ENCODE peak calls at places on chromosomes 1 and 21, in ten cellular contexts. V, W, L, T, A, X, Z, N, D and G are unnamed samples.

GRCh38 chr1:239432255-239432654 is 45.9 kb downstream of the CHRM3 start:
- DNase-seq in V (no peak), Z (no peak), W (no peak), L (no peak), D (no peak), X (no peak), T (no peak), A (no peak), N (no peak), G (no peak)

GRCh38 chr1:230303822-230304221 is 122.3 kb downstream of the PGBD5 start:
- DNase-seq in T (no peak), X (peak; percentile 32), V (no peak), D (no peak), Z (no peak), A (no peak), N (no peak), W (no peak), L (no peak), G (no peak)

GRCh38 chr1:99855914-99856450 is 5.8 kb downstream of the AGL start:
- DNase-seq in Z (no peak), N (no peak), T (no peak), L (no peak), D (no peak), W (no peak), A (no peak), X (no peak), V (no peak), G (no peak)

GRCh38 chr1:51324271-51325010 is 5.9 kb downstream of the TTC39A start:
- DNase-seq in T (no peak), D (no peak), N (no peak), X (no peak), W (no peak), V (no peak), L (no peak), Z (no peak), A (no peak), G (no peak)

GRCh38 chr1:50637460-50637859 is 214.2 kb upstream of the DMRTA2 start:
- DNase-seq in V (no peak), Z (no peak), A (no peak), X (peak; percentile 42), T (no peak), D (no peak), L (no peak), N (no peak), W (no peak), G (no peak)

GRCh38 chr1:162724583-162725120 is 65.8 kb upstream of the HSD17B7 start:
- DNase-seq in T (no peak), V (no peak), D (no peak), N (no peak), X (no peak), W (no peak), L (no peak), A (no peak), Z (no peak), G (no peak)

GRCh38 chr1:219416598-219417238 is 196.2 kb downstream of the ZC3H11B start:
- DNase-seq in T (peak; percentile 72), A (no peak), D (peak; percentile 64), W (peak; percentile 19), L (peak; percentile 37), Z (no peak), V (peak; percentile 83), X (peak; percentile 68), N (no peak), G (peak; percentile 62)

GRCh38 chr1:151837197-151837596 is 2.4 kb downstream of the C2CD4D start:
- DNase-seq in N (no peak), L (no peak), W (no peak), D (no peak), X (no peak), A (no peak), V (no peak), Z (no peak), T (no peak), G (no peak)

GRCh38 chr1:33256335-33256700 is at the start of gene ZNF362:
- DNase-seq in L (peak; percentile 89), Z (no peak), T (peak; percentile 62), W (peak; percentile 59), A (no peak), D (peak; percentile 82), V (peak; percentile 72), X (peak; percentile 71), N (peak; percentile 20), G (peak; percentile 54)

GRCh38 chr1:145706282-145706681 is 886 bp downstream of the PDZK1 start:
- DNase-seq in L (no peak), W (no peak), N (no peak), X (peak; percentile 99), V (no peak), D (no peak), T (no peak), A (no peak), Z (no peak), G (no peak)

GRCh38 chr1:224510880-224511645 is 76.5 kb upstream of the WDR26 start:
- DNase-seq in Z (no peak), N (no peak), W (no peak), A (no peak), L (no peak), D (no peak), V (no peak), X (peak; percentile 28), T (no peak), G (no peak)

GRCh38 chr1:191734321-191734720 is 423.9 kb upstream of the RGS18 start:
- DNase-seq in N (no peak), V (no peak), L (no peak), A (no peak), X (no peak), D (no peak), T (no peak), W (no peak), Z (no peak), G (no peak)

GRCh38 chr1:55007626-55008025 is 8.9 kb downstream of the BSND start:
- DNase-seq in X (peak; percentile 85), V (no peak), A (no peak), W (no peak), N (peak; percentile 13), L (no peak), Z (peak; percentile 56), T (no peak), D (no peak), G (no peak)

GRCh38 chr1:52920791-52921291 is 699 bp downstream of the ECHDC2 start:
- DNase-seq in D (no peak), T (no peak), L (no peak), N (no peak), Z (no peak), W (no peak), X (peak; percentile 18), A (no peak), V (no peak), G (no peak)

GRCh38 chr1:220198186-220199005 is 73.9 kb downstream of the RAB3GAP2 start:
- DNase-seq in L (no peak), N (no peak), A (no peak), V (no peak), D (no peak), Z (no peak), T (no peak), X (no peak), W (no peak), G (no peak)

GRCh38 chr21:25496825-25497482 is 110.3 kb downstream of the MRPL39 start:
- DNase-seq in D (no peak), Z (peak; percentile 14), A (no peak), N (peak; percentile 27), X (peak; percentile 2), V (no peak), T (no peak), L (no peak), W (no peak), G (no peak)

DNA sequence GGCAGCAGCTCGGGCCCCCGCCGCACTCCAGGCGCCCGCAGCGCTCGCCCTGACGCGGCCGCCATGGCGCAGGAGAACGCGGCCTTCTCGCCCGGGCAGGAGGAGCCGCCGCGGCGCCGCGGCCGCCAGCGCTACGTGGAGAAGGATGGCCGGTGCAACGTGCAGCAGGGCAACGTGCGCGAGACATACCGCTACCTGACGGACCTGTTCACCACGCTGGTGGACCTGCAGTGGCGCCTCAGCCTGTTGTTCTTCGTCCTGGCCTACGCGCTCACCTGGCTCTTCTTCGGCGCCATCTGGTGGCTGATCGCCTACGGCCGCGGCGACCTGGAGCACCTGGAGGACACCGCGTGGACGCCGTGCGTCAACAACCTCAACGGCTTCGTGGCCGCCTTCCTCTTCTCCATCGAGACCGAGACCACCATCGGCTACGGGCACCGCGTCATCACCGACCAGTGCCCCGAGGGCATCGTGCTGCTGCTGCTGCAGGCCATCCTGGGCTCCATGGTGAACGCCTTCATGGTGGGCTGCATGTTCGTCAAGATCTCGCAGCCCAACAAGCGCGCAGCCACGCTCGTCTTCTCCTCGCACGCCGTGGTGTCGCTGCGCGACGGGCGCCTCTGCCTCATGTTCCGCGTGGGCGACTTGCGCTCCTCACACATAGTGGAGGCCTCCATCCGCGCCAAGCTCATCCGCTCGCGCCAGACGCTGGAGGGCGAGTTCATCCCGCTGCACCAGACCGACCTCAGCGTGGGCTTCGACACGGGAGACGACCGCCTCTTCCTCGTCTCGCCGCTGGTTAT is 2.8 kb downstream of the KCNJ9 start:
- DNase-seq in W (peak; percentile 59), A (no peak), D (peak; percentile 84), N (no peak), L (peak; percentile 91), X (peak; percentile 88), V (peak; percentile 94), Z (no peak), T (peak; percentile 93), G (peak; percentile 48)
- TF ChIP-seq CTCF in W (peak; percentile 80), A (peak; percentile 52), D (peak; percentile 56), N (peak; percentile 55), L (peak; percentile 96), X (peak; percentile 84), V (peak; percentile 96), Z (peak; percentile 70), T (no peak), G (peak; percentile 77)

DNA sequence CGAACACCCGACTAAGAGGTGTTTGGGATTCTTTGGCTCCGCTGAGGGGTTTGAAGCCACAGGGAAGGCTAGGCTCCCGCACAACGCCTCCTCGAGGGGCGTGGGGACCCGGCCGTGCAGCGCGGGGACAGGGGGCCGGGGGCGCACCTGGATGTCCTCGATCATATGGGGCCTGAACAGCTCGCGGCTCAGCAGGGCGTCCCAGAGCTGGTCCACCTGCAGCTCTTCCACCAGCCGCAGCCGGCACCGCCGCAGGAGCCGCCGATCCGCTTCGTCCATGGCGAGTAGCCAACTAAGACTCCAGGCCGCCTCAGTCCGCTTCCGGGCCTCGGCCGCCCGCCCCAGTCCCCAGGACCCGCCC is at the start of gene CASP9:
- DNase-seq in T (no peak), W (no peak), V (no peak), A (no peak), Z (no peak), D (no peak), X (no peak), N (no peak), L (no peak), G (no peak)
- TF ChIP-seq CTCF in T (no peak), W (no peak), V (no peak), A (no peak), Z (no peak), D (no peak), X (no peak), N (no peak), L (no peak), G (no peak)

GRCh38 chr1:67211589-67212563 is 45.6 kb downstream of the IL23R start:
- DNase-seq in N (no peak), Z (no peak), D (no peak), T (peak; percentile 28), V (no peak), W (peak; percentile 25), L (peak; percentile 14), X (peak; percentile 46), A (peak; percentile 42), G (peak; percentile 27)
- TF ChIP-seq CTCF in N (peak; percentile 74), Z (peak; percentile 46), D (peak; percentile 72), T (peak; percentile 40), V (peak; percentile 49), W (peak; percentile 80), L (peak; percentile 25), X (peak; percentile 67), A (peak; percentile 23), G (peak; percentile 78)

GRCh38 chr1:167797005-167797404 is 75.2 kb downstream of the MPZL1 start:
- DNase-seq in D (no peak), Z (peak; percentile 96), T (peak; percentile 31), L (no peak), A (peak; percentile 94), X (peak; percentile 98), V (no peak), W (no peak), N (peak; percentile 93), G (no peak)
- TF ChIP-seq CTCF in D (no peak), Z (peak; percentile 15), T (no peak), L (no peak), A (no peak), X (no peak), V (peak; percentile 7), W (no peak), N (no peak), G (no peak)